ENCODE peak calls at places on chromosomes 16 and 17, in nine cellular contexts. P, B, C, U, M, Y, H, Q and I are unnamed samples.

GRCh38 chr17:82400206-82400605 is 17.9 kb upstream of the HEXD start:
- DNase-seq in P (no peak), B (no peak), C (no peak), U (no peak), M (peak), Y (no peak), H (no peak), Q (no peak), I (peak)

GRCh38 chr17:55842405-55843158 is 91.7 kb downstream of the PCTP start:
- DNase-seq in P (no peak), B (no peak), C (no peak), U (no peak), M (no peak), Y (no peak), H (no peak), Q (no peak), I (no peak)

GRCh38 chr16:54645328-54645727 is 285.3 kb upstream of the IRX5 start:
- DNase-seq in P (no peak), B (no peak), C (peak), U (no peak), M (no peak), Y (no peak), H (no peak), Q (no peak), I (no peak)

GRCh38 chr17:37025241-37025640 is 76.5 kb downstream of the AATF start:
- DNase-seq in P (no peak), B (no peak), C (no peak), U (no peak), M (no peak), Y (no peak), H (no peak), Q (no peak), I (no peak)

GRCh38 chr17:3827124-3827773 is 18.8 kb downstream of the NCBP3 start:
- DNase-seq in P (peak), B (no peak), C (peak), U (peak), M (peak), Y (no peak), H (peak), Q (peak), I (peak)

GRCh38 chr17:73017653-73018052 is 74.8 kb downstream of the SLC39A11 start:
- DNase-seq in P (no peak), B (no peak), C (no peak), U (no peak), M (no peak), Y (no peak), H (no peak), Q (no peak), I (no peak)

GRCh38 chr17:74520790-74521480 is 10.3 kb downstream of the CD300LB start:
- DNase-seq in P (no peak), B (no peak), C (peak), U (no peak), M (no peak), Y (no peak), H (no peak), Q (no peak), I (no peak)

GRCh38 chr16:63789603-63790002 is 1332.3 kb downstream of the CDH11 start:
- DNase-seq in P (no peak), B (no peak), C (no peak), U (no peak), M (peak), Y (no peak), H (peak), Q (no peak), I (peak)

GRCh38 chr16:47143677-47144558 is at the start of gene NETO2:
- DNase-seq in P (peak), B (peak), C (peak), U (peak), M (peak), Y (peak), H (peak), Q (peak), I (no peak)

GRCh38 chr16:71808593-71809449 is at the start of gene AP1G1:
- DNase-seq in P (peak), B (peak), C (peak), U (peak), M (peak), Y (peak), H (peak), Q (peak), I (peak)

GRCh38 chr17:36463916-36464764 is 22.3 kb upstream of the ZNHIT3 start:
- DNase-seq in P (peak), B (peak), C (peak), U (no peak), M (peak), Y (no peak), H (peak), Q (peak), I (peak)

GRCh38 chr17:59542960-59543635 is 22.3 kb upstream of the DHX40 start:
- DNase-seq in P (no peak), B (no peak), C (no peak), U (no peak), M (peak), Y (no peak), H (no peak), Q (no peak), I (peak)

GRCh38 chr17:18986541-18987229 is 17.9 kb downstream of the FAM83G start:
- DNase-seq in P (no peak), B (no peak), C (no peak), U (no peak), M (no peak), Y (no peak), H (no peak), Q (no peak), I (no peak)

GRCh38 chr16:25198021-25198420 is 18.7 kb upstream of the AQP8 start:
- DNase-seq in P (no peak), B (no peak), C (no peak), U (no peak), M (no peak), Y (no peak), H (peak), Q (no peak), I (no peak)

GRCh38 chr16:12120982-12121652 is 144.6 kb downstream of the SNX29 start:
- DNase-seq in P (no peak), B (peak), C (no peak), U (no peak), M (no peak), Y (peak), H (no peak), Q (no peak), I (no peak)

GRCh38 chr16:67260426-67261063 is 11.8 kb downstream of the SLC9A5 start:
- DNase-seq in P (no peak), B (no peak), C (peak), U (no peak), M (peak), Y (no peak), H (peak), Q (peak), I (peak)

GRCh38 chr16:58464916-58465731 is 34.8 kb upstream of the NDRG4 start:
- DNase-seq in P (no peak), B (no peak), C (no peak), U (no peak), M (no peak), Y (no peak), H (no peak), Q (no peak), I (no peak)

GRCh38 chr16:83926726-83927397 is 26.2 kb upstream of the OSGIN1 start:
- DNase-seq in P (peak), B (peak), C (peak), U (peak), M (peak), Y (peak), H (peak), Q (peak), I (peak)

GRCh38 chr16:3924763-3925162 is 44.2 kb upstream of the CREBBP start:
- DNase-seq in P (no peak), B (no peak), C (no peak), U (no peak), M (no peak), Y (no peak), H (no peak), Q (no peak), I (no peak)

GRCh38 chr17:75209061-75209460 is 3.6 kb downstream of the NUP85 start:
- DNase-seq in P (no peak), B (no peak), C (no peak), U (no peak), M (no peak), Y (no peak), H (no peak), Q (no peak), I (no peak)

GRCh38 chr17:35630530-35631148 is 43.5 kb downstream of the AP2B1 start:
- DNase-seq in P (no peak), B (no peak), C (no peak), U (no peak), M (no peak), Y (no peak), H (peak), Q (no peak), I (no peak)

GRCh38 chr17:73719588-73720071 is 75.4 kb upstream of the SDK2 start:
- DNase-seq in P (no peak), B (no peak), C (no peak), U (no peak), M (no peak), Y (peak), H (no peak), Q (no peak), I (no peak)

GRCh38 chr17:29445844-29446243 is 55.7 kb downstream of the TAOK1 start:
- DNase-seq in P (no peak), B (no peak), C (no peak), U (no peak), M (no peak), Y (no peak), H (no peak), Q (no peak), I (no peak)

GRCh38 chr17:46978489-46979022 is 497 bp downstream of the RPRML start:
- DNase-seq in P (no peak), B (peak), C (no peak), U (no peak), M (peak), Y (no peak), H (no peak), Q (no peak), I (no peak)

GRCh38 chr17:14341866-14342265 is 41.0 kb downstream of the HS3ST3B1 start:
- DNase-seq in P (no peak), B (no peak), C (no peak), U (no peak), M (no peak), Y (no peak), H (no peak), Q (no peak), I (no peak)

GRCh38 chr16:1729445-1729844 is 23.4 kb downstream of the MAPK8IP3 start:
- DNase-seq in P (no peak), B (no peak), C (no peak), U (no peak), M (no peak), Y (no peak), H (no peak), Q (no peak), I (no peak)

GRCh38 chr16:15785386-15786059 is 71.3 kb downstream of the MYH11 start:
- DNase-seq in P (no peak), B (no peak), C (no peak), U (no peak), M (no peak), Y (no peak), H (peak), Q (no peak), I (no peak)

GRCh38 chr17:74770498-74771318 is 5.4 kb downstream of the NAT9 start:
- DNase-seq in P (peak), B (peak), C (peak), U (peak), M (peak), Y (peak), H (peak), Q (peak), I (peak)

GRCh38 chr17:28725660-28726395 is at the start of gene TLCD1:
- DNase-seq in P (peak), B (peak), C (peak), U (peak), M (peak), Y (no peak), H (peak), Q (peak), I (peak)

GRCh38 chr16:49564577-49565224 is 191.1 kb downstream of the C16orf78 start:
- DNase-seq in P (no peak), B (no peak), C (no peak), U (no peak), M (no peak), Y (no peak), H (no peak), Q (no peak), I (no peak)

GRCh38 chr16:19505600-19506303 is 16.1 kb downstream of the GDE1 start:
- DNase-seq in P (no peak), B (no peak), C (no peak), U (no peak), M (no peak), Y (no peak), H (no peak), Q (no peak), I (no peak)

GRCh38 chr16:10339777-10340752 is 45.8 kb upstream of the ATF7IP2 start:
- DNase-seq in P (no peak), B (no peak), C (no peak), U (no peak), M (peak), Y (no peak), H (no peak), Q (no peak), I (peak)

GRCh38 chr16:56233795-56234566 is 42.7 kb downstream of the GNAO1 start:
- DNase-seq in P (no peak), B (no peak), C (no peak), U (no peak), M (no peak), Y (no peak), H (no peak), Q (no peak), I (no peak)

GRCh38 chr16:56211471-56211944 is 20.2 kb downstream of the GNAO1 start:
- DNase-seq in P (no peak), B (no peak), C (no peak), U (no peak), M (no peak), Y (no peak), H (no peak), Q (no peak), I (no peak)

GRCh38 chr17:67258836-67259468 is 14.0 kb upstream of the HELZ start:
- DNase-seq in P (no peak), B (no peak), C (no peak), U (no peak), M (peak), Y (no peak), H (no peak), Q (peak), I (no peak)

GRCh38 chr16:11395008-11395948 is 50.0 kb downstream of the RMI2 start:
- DNase-seq in P (no peak), B (peak), C (no peak), U (no peak), M (no peak), Y (peak), H (no peak), Q (no peak), I (peak)

GRCh38 chr16:72896719-72897118 is 151.2 kb downstream of the ZFHX3 start:
- DNase-seq in P (no peak), B (no peak), C (no peak), U (no peak), M (no peak), Y (no peak), H (no peak), Q (no peak), I (no peak)

GRCh38 chr17:44556854-44557606 is at the start of gene FZD2:
- DNase-seq in P (peak), B (peak), C (peak), U (no peak), M (peak), Y (peak), H (peak), Q (peak), I (peak)

GRCh38 chr17:38687291-38687690 is 12.5 kb upstream of the EPOP start:
- DNase-seq in P (no peak), B (no peak), C (no peak), U (no peak), M (no peak), Y (no peak), H (peak), Q (no peak), I (no peak)

GRCh38 chr17:57257213-57257873 is 1.0 kb downstream of the MSI2 start:
- DNase-seq in P (no peak), B (no peak), C (no peak), U (peak), M (peak), Y (no peak), H (no peak), Q (peak), I (peak)